ENCODE peak calls at places on chromosomes 13 and 19, in ten cellular contexts. U is psoas muscle, B is HCT116, Q is ascending aorta, C is heart left ventricle, E is left ventricle myocardium inferior, X is cardiac muscle cell, G is WTC11, M is progenitor cell of endocrine pancreas, N is AG09319. W is an unnamed sample.

GRCh38 chr19:6532244-6532999 is 1.6 kb downstream of the TNFSF9 start:
- DNase-seq in U (no peak), B (no peak), Q (no peak), C (peak; percentile 25), E (no peak), X (no peak), G (no peak), M (no peak), N (no peak), W (no peak)

GRCh38 chr13:102128216-102128800 is 273.5 kb downstream of the FGF14 start:
- DNase-seq in U (no peak), B (no peak), Q (no peak), C (no peak), E (no peak), X (no peak), G (no peak), M (no peak), N (peak; percentile 16), W (no peak)

GRCh38 chr13:48600374-48601364 is 53.1 kb upstream of the CYSLTR2 start:
- DNase-seq in U (no peak), B (no peak), Q (no peak), C (no peak), E (no peak), X (no peak), G (no peak), M (no peak), N (peak; percentile 18), W (no peak)

GRCh38 chr13:87684850-87685735 is 13.9 kb downstream of the SLITRK5 start:
- DNase-seq in U (no peak), B (no peak), Q (no peak), C (no peak), E (no peak), X (no peak), G (no peak), M (no peak), N (no peak), W (no peak)

GRCh38 chr19:32396046-32396652 is 9.4 kb upstream of the DPY19L3 start:
- DNase-seq in U (no peak), B (no peak), Q (no peak), C (no peak), E (no peak), X (no peak), G (no peak), M (no peak), N (no peak), W (no peak)

GRCh38 chr13:50846861-50847475 is 3.5 kb upstream of the DLEU7 start:
- DNase-seq in U (no peak), B (no peak), Q (no peak), C (no peak), E (no peak), X (no peak), G (no peak), M (no peak), N (no peak), W (no peak)

GRCh38 chr19:48967346-48968178 is 2.5 kb downstream of the FTL start:
- DNase-seq in U (peak; percentile 44), B (no peak), Q (no peak), C (peak; percentile 60), E (peak; percentile 36), X (no peak), G (no peak), M (no peak), N (peak; percentile 56), W (no peak)

GRCh38 chr13:46097015-46097414 is 7.8 kb downstream of the CPB2 start:
- DNase-seq in U (no peak), B (no peak), Q (no peak), C (no peak), E (no peak), X (no peak), G (no peak), M (no peak), N (no peak), W (no peak)

GRCh38 chr13:79560954-79561353 is 80.0 kb downstream of the NDFIP2 start:
- DNase-seq in U (no peak), B (no peak), Q (no peak), C (no peak), E (no peak), X (no peak), G (no peak), M (no peak), N (no peak), W (no peak)

GRCh38 chr13:74683411-74683810 is 549.2 kb upstream of the KLF12 start:
- DNase-seq in U (no peak), B (no peak), Q (no peak), C (no peak), E (no peak), X (no peak), G (peak; percentile 20), M (no peak), N (no peak), W (no peak)

GRCh38 chr19:30718014-30718413 is 345.8 kb downstream of the ZNF536 start:
- DNase-seq in U (no peak), B (no peak), Q (no peak), C (no peak), E (no peak), X (no peak), G (no peak), M (no peak), N (no peak), W (no peak)

GRCh38 chr13:64819081-64819480 is 2411.1 kb downstream of the PCDH9 start:
- DNase-seq in U (no peak), B (no peak), Q (no peak), C (no peak), E (no peak), X (no peak), G (no peak), M (no peak), N (no peak), W (no peak)
- TF ChIP-seq CTCF in U (no peak), B (no peak), Q (no peak), C (no peak), E (no peak), X (no peak), G (no peak), M (no peak), N (no peak), W (no peak)

DNA sequence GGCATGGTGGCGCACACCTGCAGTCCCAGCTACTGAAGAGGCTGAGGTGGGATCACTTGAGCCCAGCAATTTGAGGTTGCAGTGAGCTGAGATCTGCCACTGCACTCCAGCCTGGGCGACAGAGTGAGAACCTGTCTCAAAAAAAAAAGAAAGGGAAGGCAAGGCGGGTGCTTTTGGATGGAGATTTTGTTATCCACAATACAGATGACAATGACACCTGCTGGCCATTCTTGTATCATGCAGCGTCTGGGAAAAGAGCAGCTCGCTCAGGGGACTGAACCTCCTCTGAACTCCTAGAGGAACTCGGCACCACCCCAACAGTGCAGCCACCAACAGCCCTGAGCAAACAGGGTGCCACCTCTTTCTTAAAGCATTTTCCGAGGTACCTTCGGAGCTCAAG is 22.8 kb downstream of the HAUS8 start:
- DNase-seq in U (no peak), B (peak; percentile 22), Q (no peak), C (peak; percentile 37), E (no peak), X (peak; percentile 60), G (peak; percentile 68), M (no peak), N (no peak), W (no peak)
- TF ChIP-seq CTCF in U (peak; percentile 58), B (peak; percentile 66), Q (peak; percentile 36), C (peak; percentile 57), E (peak; percentile 79), X (peak; percentile 66), G (peak; percentile 51), M (peak; percentile 66), N (peak; percentile 68), W (no peak)

DNA sequence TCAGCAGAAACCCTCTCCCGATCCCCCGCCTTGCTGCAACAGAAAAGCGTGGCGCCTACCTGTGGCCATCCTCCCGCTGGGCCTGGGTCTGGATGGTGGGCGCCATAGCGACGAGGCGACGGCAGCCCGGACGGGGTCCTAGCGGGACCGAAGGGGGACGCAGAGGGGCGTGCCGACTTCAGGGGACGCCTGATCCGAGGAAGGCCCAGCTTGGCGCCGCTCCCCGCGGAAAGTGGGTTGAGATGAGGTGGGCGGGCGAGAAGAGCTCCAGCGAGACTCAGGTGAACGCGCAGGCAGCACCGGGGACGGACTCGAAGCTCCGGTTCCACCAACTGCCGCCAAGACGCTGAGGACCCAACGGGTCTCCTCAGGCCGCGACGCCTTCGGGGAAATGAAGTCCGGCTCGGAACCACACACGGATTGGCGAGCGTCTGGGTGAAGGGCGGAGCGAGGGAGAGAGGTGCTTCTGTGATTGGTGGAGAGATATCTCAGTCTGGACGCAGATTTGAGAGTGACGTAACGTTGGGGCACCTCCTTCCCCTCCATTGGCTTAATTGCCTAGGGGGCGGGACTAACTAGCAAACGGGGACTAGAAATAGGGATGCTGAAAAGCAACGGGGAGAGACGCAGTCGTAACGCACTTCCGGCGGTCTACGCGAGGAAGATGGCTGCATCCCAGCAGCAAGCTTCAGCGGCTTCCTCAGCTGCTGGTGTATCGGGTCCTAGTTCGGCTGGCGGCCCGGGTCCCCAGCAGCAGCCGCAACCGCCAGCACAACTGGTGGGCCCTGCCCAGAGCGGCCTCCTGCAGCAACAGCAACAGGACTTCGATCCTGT is at the start of the genes MED29 and PAF1:
- DNase-seq in U (peak; percentile 96), B (peak; percentile 99), Q (peak; percentile 94), C (peak; percentile 98), E (peak; percentile 96), X (peak; percentile 99), G (peak; percentile 96), M (peak; percentile 90), N (peak; percentile 99), W (no peak)
- TF ChIP-seq CTCF in U (no peak), B (no peak), Q (no peak), C (no peak), E (no peak), X (no peak), G (no peak), M (no peak), N (no peak), W (no peak)

DNA sequence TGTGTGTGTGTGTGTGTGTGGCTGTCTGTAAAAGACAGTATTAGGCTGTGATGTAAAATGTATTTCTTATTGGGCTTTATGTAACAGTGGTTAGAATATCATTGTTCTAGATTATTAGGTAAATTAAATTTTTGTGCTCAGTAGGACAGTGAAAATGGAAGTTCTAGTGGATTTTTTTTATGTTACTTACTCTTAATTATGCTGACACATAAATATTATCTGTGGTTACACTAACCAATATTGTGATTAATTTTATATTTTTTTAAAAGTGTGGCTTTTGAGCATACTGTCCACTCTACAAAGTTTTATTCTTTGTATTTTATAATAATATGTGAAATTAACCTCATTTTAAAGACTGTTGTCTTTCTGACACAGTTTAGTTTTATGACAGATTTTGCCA is 80.5 kb downstream of the SCEL start:
- DNase-seq in U (no peak), B (no peak), Q (no peak), C (no peak), E (no peak), X (no peak), G (no peak), M (no peak), N (no peak), W (no peak)
- TF ChIP-seq CTCF in U (no peak), B (no peak), Q (no peak), C (no peak), E (no peak), X (no peak), G (no peak), M (no peak), N (no peak), W (no peak)

DNA sequence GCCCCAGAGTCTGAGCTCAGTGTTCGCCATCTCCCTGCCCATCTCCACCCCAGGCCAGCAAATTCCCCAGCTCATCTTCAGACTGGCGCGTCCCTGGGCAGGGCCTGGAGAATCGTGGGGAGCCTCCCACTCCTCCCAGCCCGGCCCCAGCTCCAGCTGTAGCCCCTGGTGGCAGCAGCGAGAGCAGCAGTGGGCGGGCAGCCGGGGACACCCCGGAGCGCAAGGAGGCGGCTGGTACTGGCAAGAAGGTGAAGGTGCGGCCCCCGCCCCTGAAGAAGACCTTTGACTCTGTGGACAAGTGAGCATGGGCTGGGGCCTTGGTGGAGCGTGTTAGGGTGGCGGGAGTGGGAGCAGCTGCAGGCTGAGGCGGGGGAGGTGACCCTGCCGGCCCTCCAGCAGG is 8.4 kb upstream of the PRR19 start:
- DNase-seq in U (peak; percentile 14), B (no peak), Q (no peak), C (no peak), E (no peak), X (no peak), G (peak; percentile 59), M (no peak), N (no peak), W (no peak)
- TF ChIP-seq CTCF in U (no peak), B (no peak), Q (no peak), C (no peak), E (no peak), X (peak; percentile 8), G (no peak), M (peak; percentile 32), N (no peak), W (no peak)

W was measured in omental fat pad.